ENCODE peak calls at places on chromosomes 16 and 17, in nine cellular contexts. A is PC-3, N is AG10803, I is dorsolateral prefrontal cortex, X is small intestine, T is transverse colon, P is IMR-90, M is adrenal gland, F is pancreas. K is an unnamed sample.

GRCh38 chr16:48123104-48123788 is 32.5 kb downstream of the ABCC12 start:
- DNase-seq in A (peak), N (peak), I (no peak), X (no peak), T (no peak), P (peak), M (peak), F (no peak), K (peak)

GRCh38 chr17:37187262-37187661 is 188.5 kb upstream of the C17orf78 start:
- DNase-seq in A (peak), N (no peak), I (no peak), X (no peak), T (no peak), P (peak), M (no peak), F (no peak), K (no peak)

GRCh38 chr17:27810902-27811557 is 10.7 kb upstream of the NOS2 start:
- DNase-seq in A (peak), N (peak), I (no peak), X (no peak), T (no peak), P (peak), M (no peak), F (no peak), K (no peak)

GRCh38 chr17:8985054-8985701 is 19.7 kb upstream of the PIK3R5 start:
- DNase-seq in A (no peak), N (no peak), I (no peak), X (peak), T (no peak), P (no peak), M (no peak), F (no peak), K (no peak)

GRCh38 chr17:10879110-10879509 is 41.2 kb upstream of the PIRT start:
- DNase-seq in A (peak), N (no peak), I (peak), X (peak), T (peak), P (no peak), M (no peak), F (no peak), K (no peak)

GRCh38 chr16:79415983-79416641 is 184.4 kb downstream of the MAF start:
- DNase-seq in A (no peak), N (no peak), I (no peak), X (no peak), T (no peak), P (no peak), M (no peak), F (no peak), K (no peak)

GRCh38 chr16:89133457-89134127 is 38.0 kb upstream of the CDH15 start:
- DNase-seq in A (no peak), N (no peak), I (peak), X (no peak), T (no peak), P (no peak), M (no peak), F (peak), K (no peak)

GRCh38 chr17:34146440-34147043 is 108.5 kb upstream of the CCL2 start:
- DNase-seq in A (peak), N (no peak), I (no peak), X (peak), T (peak), P (no peak), M (peak), F (peak), K (peak)

DNA sequence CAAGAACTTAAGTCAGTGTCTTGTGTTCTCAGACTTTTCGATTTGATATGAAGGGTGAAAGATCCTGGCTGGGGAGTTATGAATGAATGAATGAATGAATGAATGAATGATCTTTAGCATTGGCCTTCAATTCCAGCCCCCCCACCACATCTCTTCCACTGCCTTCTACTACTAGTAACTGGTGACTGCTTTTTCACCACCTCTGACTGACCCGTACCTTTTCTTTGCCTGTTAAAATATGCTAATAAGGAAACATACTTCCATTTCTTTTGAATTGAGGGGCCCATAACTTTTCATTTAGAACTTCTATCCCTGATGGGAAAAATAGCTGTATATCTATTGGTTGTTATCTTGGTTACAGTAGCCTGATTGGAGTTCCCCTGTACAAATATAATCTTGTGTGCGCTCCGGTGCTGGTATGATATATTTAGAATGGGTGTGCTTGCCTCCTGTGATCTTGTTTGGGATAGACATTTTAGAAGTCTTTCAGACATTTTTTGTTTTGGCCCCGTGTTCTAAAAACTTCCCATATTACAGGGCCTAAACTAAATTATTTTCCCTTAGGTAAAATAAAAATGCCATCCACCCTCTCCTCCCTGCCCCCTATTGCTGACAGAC is 3.4 kb downstream of the LYRM1 start:
- DNase-seq in A (no peak), N (no peak), I (no peak), X (no peak), T (no peak), P (no peak), M (no peak), F (no peak), K (no peak)
- H3K4me3 ChIP-seq in A (peak), N (no peak), I (no peak), X (no peak), T (no peak), P (no peak), M (no peak), F (no peak), K (no peak)

DNA sequence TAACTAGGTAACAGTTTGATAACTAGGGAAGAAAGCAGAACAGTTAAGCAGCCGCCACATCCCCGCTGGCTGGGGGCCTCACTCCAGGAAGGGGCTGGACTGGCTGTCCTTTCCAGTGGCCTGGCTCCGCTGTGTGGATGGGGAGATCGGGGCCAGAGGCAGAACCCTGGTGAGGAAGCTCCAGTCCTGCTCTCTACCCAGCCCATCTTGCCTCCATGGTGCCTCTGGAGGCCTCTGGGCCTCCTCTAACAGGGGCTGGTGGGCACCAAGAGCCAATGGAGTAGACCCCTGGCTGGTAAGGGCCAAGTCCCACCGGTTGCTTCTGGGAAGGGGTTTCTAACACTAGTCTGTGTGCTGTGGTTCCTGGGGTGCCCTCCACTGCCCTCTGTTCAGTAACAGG is 8.1 kb downstream of the CNP start:
- DNase-seq in A (no peak), N (no peak), I (peak), X (no peak), T (no peak), P (no peak), M (no peak), F (peak), K (no peak)
- H3K4me3 ChIP-seq in A (no peak), N (no peak), I (no peak), X (no peak), T (no peak), P (no peak), M (no peak), F (no peak), K (no peak)

DNA sequence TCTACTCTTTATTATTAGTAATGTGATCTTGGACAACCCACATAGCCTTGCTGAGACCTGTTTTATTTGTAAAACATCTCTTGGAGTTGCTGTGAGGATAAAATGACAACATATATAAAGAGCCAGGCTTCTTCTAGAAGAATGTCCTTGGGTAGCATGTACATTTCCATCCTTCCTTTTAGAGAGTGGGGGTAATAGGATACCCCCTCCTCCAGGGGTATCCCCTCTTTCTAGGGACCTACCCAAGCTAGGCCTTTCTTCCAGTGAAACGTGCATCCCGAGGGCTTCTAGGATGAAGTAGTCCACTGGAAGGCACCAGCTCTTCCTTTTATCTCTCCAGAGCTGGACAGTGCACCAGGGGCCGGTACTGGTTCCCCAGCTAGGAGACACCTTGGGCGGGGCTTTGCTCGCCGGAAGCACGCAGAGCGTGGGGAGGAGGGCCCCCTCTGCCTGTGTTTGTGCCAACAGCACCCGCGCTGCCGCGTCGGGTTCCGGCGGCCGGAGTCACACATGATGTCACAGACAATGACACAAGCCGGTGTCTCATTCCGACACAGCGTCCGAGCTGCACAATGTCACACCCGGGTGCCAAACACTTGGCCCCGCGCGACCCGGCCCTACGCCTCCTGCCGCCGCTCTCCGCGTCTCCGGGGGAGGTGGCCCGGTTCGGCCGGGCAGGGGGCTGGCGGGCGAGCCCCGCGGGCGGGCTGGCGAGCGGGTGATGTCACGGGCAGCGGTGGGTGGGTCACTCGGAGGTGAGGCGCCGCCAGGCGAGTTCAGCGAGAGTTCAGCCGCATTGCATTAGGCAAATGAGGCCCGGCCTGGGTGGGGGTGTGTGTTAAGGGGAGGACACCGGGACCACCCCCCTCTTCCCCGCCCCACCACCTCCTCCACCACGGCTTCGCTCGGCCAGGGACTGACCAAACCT is 23.4 kb downstream of the GJD3 start:
- DNase-seq in A (peak), N (peak), I (peak), X (peak), T (peak), P (peak), M (peak), F (peak), K (peak)
- H3K4me3 ChIP-seq in A (peak), N (peak), I (peak), X (peak), T (peak), P (peak), M (peak), F (peak), K (peak)

GRCh38 chr16:69726313-69727060 is at the start of gene NQO1:
- DNase-seq in A (peak), N (peak), I (peak), X (peak), T (peak), P (peak), M (peak), F (peak), K (peak)

GRCh38 chr16:69725480-69726312 is 664 bp downstream of the NQO1 start:
- DNase-seq in A (no peak), N (no peak), I (no peak), X (peak), T (no peak), P (no peak), M (no peak), F (no peak), K (no peak)

GRCh38 chr16:69724414-69724873 is 1.9 kb downstream of the NQO1 start:
- DNase-seq in A (no peak), N (no peak), I (no peak), X (peak), T (no peak), P (no peak), M (no peak), F (no peak), K (no peak)

GRCh38 chr16:69727916-69728270 is 1.5 kb upstream of the NQO1 start:
- DNase-seq in A (peak), N (no peak), I (no peak), X (no peak), T (no peak), P (no peak), M (peak), F (no peak), K (no peak)

GRCh38 chr16:69724981-69725479 is 1.3 kb downstream of the NQO1 start:
- DNase-seq in A (no peak), N (no peak), I (no peak), X (peak), T (no peak), P (no peak), M (no peak), F (no peak), K (no peak)
- H3K4me3 ChIP-seq in A (peak), N (peak), I (no peak), X (no peak), T (no peak), P (peak), M (no peak), F (no peak), K (peak)

DNA sequence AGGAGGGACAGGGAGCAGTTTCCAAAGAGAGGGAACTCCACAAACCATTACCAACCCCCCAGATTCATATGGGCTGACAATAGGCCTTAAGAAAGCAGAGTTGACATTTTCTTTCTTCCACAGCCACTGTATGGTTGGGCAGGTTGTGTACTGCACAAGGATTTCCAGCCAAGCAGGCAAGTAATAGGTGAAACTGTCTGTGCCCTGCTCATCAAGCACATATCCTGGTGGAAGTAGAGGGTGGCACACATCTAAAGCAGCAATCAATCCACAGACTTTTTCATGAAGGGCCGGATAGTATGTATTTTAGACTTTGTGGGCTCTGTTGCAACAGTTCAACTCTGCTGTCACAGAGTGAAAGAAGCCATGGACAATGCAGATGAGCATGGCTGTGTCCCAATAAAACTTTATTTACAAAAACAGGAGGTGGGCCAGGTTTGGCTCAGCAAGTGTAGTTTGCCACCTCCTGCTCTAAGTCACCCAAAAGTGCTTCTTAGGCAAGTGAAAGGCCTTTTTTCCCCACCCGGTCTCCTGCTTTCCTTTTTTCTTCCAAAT is 63.4 kb downstream of the SNX20 start:
- DNase-seq in A (no peak), N (no peak), I (no peak), X (no peak), T (no peak), P (no peak), M (no peak), F (no peak), K (no peak)
- H3K4me3 ChIP-seq in A (no peak), N (no peak), I (no peak), X (no peak), T (no peak), P (no peak), M (no peak), F (no peak), K (no peak)

GRCh38 chr16:57628008-57628781 is at the start of gene ADGRG1:
- DNase-seq in A (peak), N (peak), I (peak), X (peak), T (no peak), P (peak), M (peak), F (peak), K (peak)
- H3K4me3 ChIP-seq in A (peak), N (peak), I (peak), X (no peak), T (no peak), P (peak), M (no peak), F (no peak), K (peak)

GRCh38 chr16:19907161-19907992 is 22.7 kb upstream of the GPRC5B start:
- DNase-seq in A (peak), N (peak), I (peak), X (peak), T (peak), P (peak), M (peak), F (peak), K (peak)
- H3K4me3 ChIP-seq in A (no peak), N (no peak), I (no peak), X (no peak), T (no peak), P (no peak), M (no peak), F (no peak), K (no peak)

DNA sequence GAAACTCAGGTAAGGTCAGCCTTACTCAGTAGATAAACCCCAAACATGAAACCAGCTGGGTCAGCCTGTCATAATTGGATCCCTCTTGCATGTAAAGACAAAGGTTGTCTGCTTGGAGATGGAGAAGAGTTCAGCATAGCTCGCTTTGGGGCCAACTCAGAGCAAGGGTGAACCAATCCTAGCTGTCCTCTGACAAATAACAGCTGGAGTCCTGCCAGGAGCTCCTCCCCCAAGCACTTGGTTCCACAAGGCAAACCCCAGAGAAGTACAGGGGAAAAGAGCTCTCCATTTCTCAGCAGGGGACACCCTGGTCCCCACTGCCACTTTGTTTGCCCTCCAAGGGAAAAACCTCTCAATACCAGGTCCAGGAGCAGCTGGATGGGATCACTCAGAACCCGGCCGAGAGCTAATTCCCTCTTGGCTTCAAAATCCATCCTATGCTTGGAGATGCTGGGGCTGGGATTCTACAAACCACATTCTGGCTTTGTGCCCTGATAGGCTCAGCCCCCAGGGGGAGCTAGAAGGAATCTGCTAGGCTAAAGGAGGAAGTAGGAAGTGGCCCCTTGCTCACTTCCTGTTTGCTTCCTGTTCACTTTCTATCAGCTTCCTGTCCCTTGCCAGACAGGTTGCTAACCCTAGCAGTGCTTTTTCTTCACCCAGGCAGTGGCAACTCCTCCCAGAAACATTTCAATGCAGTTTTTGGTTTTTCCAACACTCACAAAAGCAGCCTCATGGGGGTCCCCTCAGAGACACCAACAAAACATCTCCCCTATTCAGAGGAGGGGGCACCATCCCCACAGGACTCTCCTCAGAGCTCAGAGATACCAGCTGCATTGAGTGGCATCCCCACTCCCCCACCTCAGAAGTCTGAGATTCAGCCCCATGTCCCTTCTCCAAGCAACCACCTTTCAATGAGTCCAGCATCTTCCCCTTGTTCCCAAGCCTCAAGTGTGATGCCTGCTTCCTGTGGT is 30.7 kb downstream of the CDRT4 start:
- DNase-seq in A (peak), N (peak), I (no peak), X (peak), T (peak), P (peak), M (peak), F (no peak), K (peak)
- H3K4me3 ChIP-seq in A (no peak), N (no peak), I (no peak), X (no peak), T (no peak), P (no peak), M (no peak), F (no peak), K (no peak)

GRCh38 chr17:68255731-68256538 is 8.1 kb downstream of the AMZ2 start:
- DNase-seq in A (no peak), N (no peak), I (no peak), X (peak), T (no peak), P (no peak), M (no peak), F (no peak), K (no peak)
- H3K4me3 ChIP-seq in A (no peak), N (no peak), I (no peak), X (no peak), T (no peak), P (no peak), M (no peak), F (no peak), K (no peak)